ENCODE peak calls at places on chromosomes 12 and 14, in seven cellular contexts. E is memory B cell; A is activated T-cell treated with anti-CD3 and anti-CD28 coated beads, Interleukin-2, amount 50 U/mL, for 48 hours; S is lower lobe of right lung; O is lung; V is stimulated activated CD8-positive, alpha-beta memory T cell treated with anti-CD3 and anti-CD28 coated beads, Interleukin-2, amount 100 ng/mL, for 48 hours; N is IMR-90. B is an unnamed sample.

GRCh38 chr12:60335765-60336164 is 739.9 kb downstream of the SLC16A7 start:
- DNase-seq in E (no peak), A (no peak), S (no peak), O (no peak), V (no peak), N (peak), B (peak)

GRCh38 chr12:53057816-53058500 is 8.1 kb downstream of the TNS2 start:
- DNase-seq in E (no peak), A (no peak), S (peak), O (no peak), V (no peak), N (no peak), B (no peak)

GRCh38 chr12:5096241-5096880 is 52.7 kb downstream of the KCNA5 start:
- DNase-seq in E (no peak), A (no peak), S (no peak), O (peak), V (no peak), N (peak), B (peak)

GRCh38 chr12:66144796-66145754 is 14.5 kb upstream of the LLPH start:
- DNase-seq in E (no peak), A (no peak), S (no peak), O (peak), V (no peak), N (peak), B (peak)

GRCh38 chr12:6375269-6376078 is at the start of gene SCNN1A:
- DNase-seq in E (no peak), A (no peak), S (peak), O (peak), V (no peak), N (no peak), B (no peak)

GRCh38 chr12:16174282-16174681 is 103.2 kb downstream of the SLC15A5 start:
- DNase-seq in E (no peak), A (no peak), S (no peak), O (no peak), V (no peak), N (no peak), B (no peak)

GRCh38 chr12:66756631-66757030 is 77.8 kb upstream of the GRIP1 start:
- DNase-seq in E (no peak), A (no peak), S (no peak), O (no peak), V (no peak), N (no peak), B (no peak)

GRCh38 chr12:71010143-71010479 is 89.6 kb upstream of the PTPRR start:
- DNase-seq in E (no peak), A (no peak), S (no peak), O (no peak), V (no peak), N (no peak), B (no peak)

GRCh38 chr12:19402211-19402610 is 37.1 kb upstream of the AEBP2 start:
- DNase-seq in E (no peak), A (no peak), S (no peak), O (no peak), V (no peak), N (no peak), B (no peak)

GRCh38 chr12:8603858-8604257 is 8.8 kb downstream of the AICDA start:
- DNase-seq in E (no peak), A (no peak), S (no peak), O (no peak), V (no peak), N (no peak), B (peak)

GRCh38 chr14:93759781-93760307 is 28.4 kb downstream of the PRIMA1 start:
- DNase-seq in E (no peak), A (no peak), S (no peak), O (no peak), V (no peak), N (no peak), B (no peak)

GRCh38 chr12:96501139-96501741 is 11.9 kb downstream of the CFAP54 start:
- DNase-seq in E (no peak), A (peak), S (no peak), O (peak), V (no peak), N (peak), B (peak)

GRCh38 chr14:61188936-61189808 is 92.0 kb downstream of the TMEM30B start:
- DNase-seq in E (no peak), A (peak), S (peak), O (peak), V (peak), N (peak), B (peak)

GRCh38 chr12:104583311-104583710 is 126.6 kb downstream of the CHST11 start:
- DNase-seq in E (no peak), A (no peak), S (no peak), O (no peak), V (no peak), N (no peak), B (no peak)

GRCh38 chr12:104618691-104619090 is 161.9 kb downstream of the CHST11 start:
- DNase-seq in E (no peak), A (no peak), S (no peak), O (no peak), V (no peak), N (no peak), B (no peak)

GRCh38 chr12:70645494-70646317 is 8.5 kb upstream of the PTPRB start:
- DNase-seq in E (no peak), A (no peak), S (peak), O (peak), V (no peak), N (peak), B (peak)

GRCh38 chr12:124689585-124689984 is 122.2 kb upstream of the NCOR2 start:
- DNase-seq in E (no peak), A (no peak), S (no peak), O (no peak), V (no peak), N (no peak), B (no peak)

GRCh38 chr14:103372552-103373304 is 12.5 kb upstream of the MARK3 start:
- DNase-seq in E (no peak), A (peak), S (no peak), O (no peak), V (no peak), N (peak), B (peak)

GRCh38 chr14:68785817-68786490 is 6.9 kb downstream of the ZFP36L1 start:
- DNase-seq in E (no peak), A (peak), S (no peak), O (no peak), V (no peak), N (no peak), B (no peak)

GRCh38 chr12:20024194-20024593 is 344.1 kb upstream of the PDE3A start:
- DNase-seq in E (no peak), A (no peak), S (no peak), O (no peak), V (no peak), N (no peak), B (peak)

GRCh38 chr12:68871899-68872298 is 61.1 kb downstream of the CPM start:
- DNase-seq in E (no peak), A (no peak), S (no peak), O (no peak), V (no peak), N (peak), B (peak)

GRCh38 chr12:105464426-105464825 is 133.9 kb downstream of the C12orf75 start:
- DNase-seq in E (no peak), A (no peak), S (no peak), O (no peak), V (no peak), N (no peak), B (no peak)

GRCh38 chr12:81520064-81520945 is 238.8 kb downstream of the PPFIA2 start:
- DNase-seq in E (no peak), A (no peak), S (no peak), O (no peak), V (no peak), N (no peak), B (peak)

GRCh38 chr12:127174881-127175280 is 1092.1 kb upstream of the TMEM132C start:
- DNase-seq in E (no peak), A (no peak), S (no peak), O (no peak), V (no peak), N (no peak), B (no peak)

GRCh38 chr14:22088614-22089359 is 415.2 kb upstream of the OR4E1 start:
- DNase-seq in E (no peak), A (no peak), S (no peak), O (no peak), V (no peak), N (peak), B (peak)

GRCh38 chr14:105902131-105902898 is 375.9 kb downstream of the TMEM121 start:
- DNase-seq in E (no peak), A (no peak), S (no peak), O (no peak), V (no peak), N (no peak), B (no peak)

GRCh38 chr12:21296751-21297406 is 37.8 kb downstream of the SLCO1A2 start:
- DNase-seq in E (peak), A (no peak), S (no peak), O (no peak), V (no peak), N (peak), B (peak)

GRCh38 chr12:50403001-50403440 is 2.3 kb downstream of the LARP4 start:
- DNase-seq in E (no peak), A (no peak), S (no peak), O (no peak), V (no peak), N (no peak), B (no peak)

GRCh38 chr12:2295941-2296461 is 243.2 kb downstream of the CACNA1C start:
- DNase-seq in E (no peak), A (no peak), S (no peak), O (no peak), V (no peak), N (peak), B (peak)

GRCh38 chr12:32561931-32562341 is 117.2 kb upstream of the DNM1L start:
- DNase-seq in E (no peak), A (no peak), S (no peak), O (no peak), V (no peak), N (no peak), B (no peak)

GRCh38 chr14:32576088-32576795 is 247.1 kb downstream of the AKAP6 start:
- DNase-seq in E (peak), A (peak), S (no peak), O (peak), V (no peak), N (peak), B (peak)